ENCODE peak calls at places on chromosome 20, in four cellular contexts. H is erythroblast, C is uterus, R is H1. Z is an unnamed sample.
A peak's percentile ranks its signal among the peaks of the same experiment; 100 is the strongest.

GRCh38 chr20:41222299-41222698 is 85.0 kb downstream of the PLCG1 start:
- DNase-seq in R (no peak), C (no peak), H (no peak), Z (no peak)

GRCh38 chr20:61575151-61575937 is 323.3 kb downstream of the CDH4 start:
- DNase-seq in H (no peak), R (no peak), C (no peak), Z (no peak)

GRCh38 chr20:40493071-40493470 is 196.0 kb downstream of the MAFB start:
- DNase-seq in H (no peak), C (peak; percentile 26), R (no peak), Z (no peak)

GRCh38 chr20:43492101-43492500 is 15.4 kb upstream of the L3MBTL1 start:
- DNase-seq in C (no peak), H (no peak), R (no peak), Z (no peak)

GRCh38 chr20:23509580-23509913 is 18.6 kb downstream of the CST8 start:
- DNase-seq in R (no peak), C (no peak), H (no peak), Z (no peak)

GRCh38 chr20:56788041-56788670 is 159.1 kb downstream of the TFAP2C start:
- DNase-seq in C (peak; percentile 73), H (no peak), R (no peak), Z (peak; percentile 22)

GRCh38 chr20:740162-740561 is 28.1 kb downstream of the SLC52A3 start:
- DNase-seq in C (no peak), R (no peak), H (no peak), Z (no peak)

GRCh38 chr20:10347066-10347465 is 87.0 kb downstream of the MKKS start:
- DNase-seq in C (no peak), H (no peak), R (no peak), Z (no peak)

GRCh38 chr20:58141496-58141895 is 87.0 kb downstream of the ANKRD60 start:
- DNase-seq in C (no peak), R (no peak), H (no peak), Z (no peak)

GRCh38 chr20:51482836-51483235 is 59.7 kb downstream of the NFATC2 start:
- DNase-seq in C (no peak), R (no peak), H (no peak), Z (no peak)
- TF ChIP-seq POLR2A in C (no peak), R (no peak), H (no peak), Z (no peak)

GRCh38 chr20:19840111-19840705 is 82.2 kb downstream of the RIN2 start:
- DNase-seq in R (no peak), C (no peak), H (no peak), Z (no peak)
- TF ChIP-seq POLR2A in R (no peak), C (no peak), H (no peak), Z (no peak)

GRCh38 chr20:33006776-33007375 is 628 bp upstream of the BPIFB2 start:
- DNase-seq in C (no peak), R (no peak), H (no peak), Z (no peak)

GRCh38 chr20:33009214-33010132 is 2.0 kb downstream of the BPIFB2 start:
- DNase-seq in C (no peak), R (no peak), H (no peak), Z (peak; percentile 74)

GRCh38 chr20:33005908-33006775 is 1.4 kb upstream of the BPIFB2 start:
- DNase-seq in R (no peak), C (no peak), H (no peak), Z (no peak)

GRCh38 chr20:33008336-33009213 is 1.1 kb downstream of the BPIFB2 start:
- DNase-seq in R (no peak), C (no peak), H (no peak), Z (no peak)

GRCh38 chr20:33007376-33008335 is at the start of gene BPIFB2:
- DNase-seq in R (no peak), C (no peak), H (no peak), Z (no peak)
- TF ChIP-seq POLR2A in R (no peak), C (no peak), H (no peak), Z (no peak)

DNA sequence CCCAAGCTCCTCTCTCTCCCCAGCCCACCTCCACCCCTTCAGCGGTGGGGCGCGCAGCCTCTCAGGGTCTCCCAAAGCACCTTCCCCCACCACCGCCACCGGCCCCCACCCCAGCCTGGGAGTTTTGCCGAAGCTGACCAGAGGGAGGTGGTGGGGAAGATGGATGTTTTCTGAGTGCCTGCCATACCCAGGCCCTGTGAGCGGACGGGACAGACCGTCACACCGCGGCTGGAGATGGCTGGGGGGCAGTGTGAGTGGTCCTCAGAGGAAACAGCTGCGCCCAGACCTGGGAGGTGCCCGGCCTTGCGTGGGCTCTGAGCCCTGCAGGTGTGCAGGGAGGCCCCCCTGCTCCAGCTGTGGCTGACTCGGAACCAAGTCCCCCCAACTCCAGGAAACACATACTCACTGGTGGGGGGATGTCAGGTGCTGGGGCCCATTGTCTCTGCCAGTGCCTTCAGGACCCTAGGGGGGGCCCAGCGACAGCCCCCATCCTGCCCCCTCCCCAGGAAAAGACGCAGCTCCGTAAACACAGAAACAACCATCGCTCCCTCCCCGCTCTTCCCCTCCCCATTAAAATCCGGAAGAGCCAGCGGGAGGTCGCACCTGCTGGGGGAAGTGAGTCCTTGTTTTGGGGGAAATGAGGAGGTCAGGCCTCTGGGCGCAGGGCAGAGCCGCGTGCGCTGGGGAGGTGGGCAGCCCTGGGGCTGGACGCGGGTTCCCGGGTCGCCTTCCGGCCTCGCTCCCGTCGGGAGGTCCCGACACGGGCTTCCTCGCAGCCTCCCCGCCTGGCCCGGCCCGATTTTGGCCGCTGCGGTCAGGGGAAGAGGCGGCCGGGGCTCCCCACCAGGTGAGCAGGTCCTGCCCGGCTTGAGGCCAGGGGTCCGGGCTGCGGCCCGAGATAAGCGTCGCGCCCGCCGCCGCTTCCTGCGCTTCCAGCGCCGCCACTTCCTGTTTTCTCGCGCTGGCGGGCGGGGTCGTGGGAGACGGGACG is 6.1 kb downstream of the C20orf204 start:
- DNase-seq in R (no peak), H (no peak), C (no peak), Z (no peak)
- TF ChIP-seq POLR2A in R (no peak), H (no peak), C (no peak), Z (no peak)

DNA sequence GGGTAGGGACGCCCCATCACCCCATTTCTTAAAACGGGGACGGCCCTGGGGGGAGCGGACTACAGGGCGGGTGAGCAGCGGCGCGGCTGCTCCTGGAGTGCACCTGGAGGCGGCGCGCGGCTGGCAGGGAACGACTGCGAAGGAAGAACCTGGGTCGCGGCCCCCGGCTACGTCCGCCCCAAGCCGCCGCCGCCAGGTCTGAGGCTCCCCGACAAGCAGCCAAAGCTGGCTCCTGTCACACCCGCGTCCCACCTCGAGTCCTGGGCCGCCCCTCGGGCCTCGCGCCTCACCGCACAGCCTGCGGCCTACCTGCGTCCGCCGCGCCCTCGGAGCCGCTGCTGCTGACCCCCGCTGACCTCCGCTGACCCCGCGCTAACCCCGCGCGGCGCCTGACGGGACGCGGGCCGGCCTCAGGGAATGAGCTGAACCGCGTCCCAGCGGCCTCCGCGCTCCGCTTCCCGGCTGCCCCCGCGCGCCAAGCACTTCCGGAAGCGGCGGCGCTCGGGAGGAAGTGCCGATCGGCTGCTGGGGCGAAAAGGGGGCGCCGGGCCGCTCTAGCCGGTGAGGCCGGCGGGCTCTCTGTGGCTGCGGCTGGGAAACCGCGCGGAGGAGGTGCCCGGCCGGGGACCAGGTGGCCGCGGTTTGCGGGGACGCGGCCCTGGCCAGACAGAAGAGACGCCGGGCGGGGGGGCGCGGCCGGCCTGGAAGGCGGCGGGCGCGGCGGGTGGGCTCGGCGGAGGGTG is at the start of the genes ARFRP1 and ZGPAT:
- DNase-seq in H (peak; percentile 91), R (no peak), C (peak; percentile 85), Z (peak; percentile 99)
- TF ChIP-seq POLR2A in H (peak; percentile 57), R (no peak), C (peak; percentile 66), Z (peak; percentile 42)

DNA sequence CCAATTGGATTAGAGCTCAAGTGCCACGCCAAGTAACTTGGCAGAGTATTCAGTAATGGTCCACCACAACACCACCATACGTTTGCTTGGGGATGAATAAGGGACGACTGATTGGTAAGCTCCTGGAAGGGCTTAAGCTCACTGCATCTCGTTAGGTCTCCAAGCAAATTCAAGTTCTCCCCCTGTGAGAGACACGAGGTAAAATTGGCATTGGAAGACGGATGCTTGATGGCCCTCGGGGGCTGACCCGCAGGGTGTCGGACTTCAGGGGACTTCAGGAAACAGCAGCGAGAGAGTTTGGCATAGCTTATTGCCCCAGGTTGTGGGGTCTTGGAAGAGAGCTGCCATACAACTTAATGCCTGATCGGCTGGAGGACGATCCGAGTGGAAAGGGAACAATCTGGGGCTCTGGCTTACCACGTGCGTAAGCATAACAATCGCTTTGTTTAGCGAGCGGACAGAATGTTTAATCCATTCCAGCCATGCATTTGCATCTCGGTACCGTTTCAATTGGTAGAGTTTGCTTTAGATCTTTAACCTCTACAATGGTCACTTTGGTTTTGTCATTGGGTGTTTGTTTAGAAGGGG is 4.8 kb upstream of the ZNFX1 start:
- DNase-seq in R (no peak), H (peak; percentile 41), C (no peak), Z (no peak)
- TF ChIP-seq POLR2A in R (peak; percentile 72), H (peak; percentile 44), C (no peak), Z (no peak)

GRCh38 chr20:3223937-3224680 is 14.8 kb downstream of the ITPA start:
- DNase-seq in R (no peak), C (no peak), H (no peak), Z (peak; percentile 58)
- TF ChIP-seq POLR2A in R (no peak), C (no peak), H (no peak), Z (no peak)

Z was measured in upper lobe of left lung.